ENCODE peak calls at places on chromosomes 4 and X, in five cellular contexts. J is K562, Z is GM12878, C is HepG2, H is upper lobe of left lung. G is an unnamed sample.

GRCh38 chr4:173057906-173058305 is 110.7 kb upstream of the GALNT7 start:
- ATAC-seq in H (peak; percentile 28), J (no peak), Z (no peak), C (no peak), G (no peak)

GRCh38 chr4:101282076-101282844 is 65.1 kb downstream of the PPP3CA start:
- ATAC-seq in H (no peak), J (no peak), Z (peak; percentile 42), C (no peak), G (no peak)

GRCh38 chr4:147815741-147816140 is 83.9 kb downstream of the ARHGAP10 start:
- ATAC-seq in C (no peak), Z (no peak), J (no peak), H (no peak), G (no peak)

GRCh38 chrX:150256297-150256650 is 106.8 kb upstream of the MAMLD1 start:
- ATAC-seq in H (no peak), C (no peak), J (no peak), Z (peak; percentile 33), G (no peak)

GRCh38 chrX:153688900-153689590 is 1.3 kb downstream of the SLC6A8 start:
- ATAC-seq in C (peak; percentile 8), Z (no peak), J (no peak), H (no peak), G (peak; percentile 59)

GRCh38 chr4:94530073-94530472 is 78.3 kb downstream of the PDLIM5 start:
- ATAC-seq in C (no peak), J (no peak), Z (no peak), H (no peak), G (no peak)

GRCh38 chr4:137703225-137703624 is 170.9 kb upstream of the PCDH18 start:
- ATAC-seq in J (no peak), C (no peak), H (no peak), Z (no peak), G (no peak)

GRCh38 chrX:8037593-8038348 is 110.6 kb upstream of the PNPLA4 start:
- ATAC-seq in C (no peak), Z (peak; percentile 64), J (no peak), H (peak; percentile 24), G (no peak)

GRCh38 chr4:150973626-150974250 is 41.3 kb downstream of the LRBA start:
- ATAC-seq in J (no peak), H (no peak), Z (peak; percentile 4), C (peak; percentile 58), G (no peak)

GRCh38 chr4:37648084-37648817 is 37.9 kb downstream of the RELL1 start:
- ATAC-seq in Z (no peak), H (peak; percentile 87), C (peak; percentile 95), J (peak; percentile 64), G (peak; percentile 80)

GRCh38 chr4:81360722-81361121 is 111.0 kb downstream of the RASGEF1B start:
- ATAC-seq in Z (no peak), J (no peak), C (no peak), H (no peak), G (no peak)

GRCh38 chr4:14234330-14234729 is 606.8 kb upstream of the BOD1L1 start:
- ATAC-seq in C (no peak), Z (no peak), H (no peak), J (no peak), G (no peak)

GRCh38 chr4:177023951-177024350 is 231.2 kb upstream of the VEGFC start:
- ATAC-seq in C (no peak), J (no peak), H (no peak), Z (no peak), G (no peak)

GRCh38 chrX:65671966-65672365 is 4.5 kb downstream of the MSN start:
- ATAC-seq in Z (no peak), H (no peak), C (no peak), J (no peak), G (no peak)

GRCh38 chr4:54842226-54843055 is 184.7 kb downstream of the KIT start:
- ATAC-seq in C (no peak), J (no peak), Z (no peak), H (no peak), G (no peak)

GRCh38 chrX:118603981-118604380 is 108.4 kb downstream of the DOCK11 start:
- ATAC-seq in C (peak; percentile 64), Z (peak; percentile 86), J (peak; percentile 90), H (peak; percentile 84), G (peak; percentile 77)

GRCh38 chrX:155148724-155149537 is 67.3 kb upstream of the VBP1 start:
- ATAC-seq in C (peak; percentile 47), Z (peak; percentile 72), H (no peak), J (peak; percentile 63), G (no peak)

GRCh38 chr4:70818173-70818856 is 21.4 kb downstream of the GRSF1 start:
- ATAC-seq in H (no peak), Z (peak; percentile 57), C (no peak), J (peak; percentile 21), G (no peak)

GRCh38 chr4:82447886-82448285 is 17.5 kb downstream of the ENOPH1 start:
- ATAC-seq in Z (no peak), C (no peak), J (no peak), H (no peak), G (no peak)

GRCh38 chr4:121714548-121714947 is 17.8 kb upstream of the ANXA5 start:
- ATAC-seq in H (no peak), C (no peak), J (no peak), Z (no peak), G (no peak)

GRCh38 chrX:31371956-31372355 is 300.1 kb upstream of the FTHL17 start:
- ATAC-seq in J (peak; percentile 46), C (no peak), H (no peak), Z (no peak), G (no peak)

GRCh38 chr4:86398187-86398586 is 38.3 kb upstream of the MAPK10 start:
- ATAC-seq in J (no peak), H (no peak), C (no peak), Z (peak; percentile 93), G (no peak)

DNA sequence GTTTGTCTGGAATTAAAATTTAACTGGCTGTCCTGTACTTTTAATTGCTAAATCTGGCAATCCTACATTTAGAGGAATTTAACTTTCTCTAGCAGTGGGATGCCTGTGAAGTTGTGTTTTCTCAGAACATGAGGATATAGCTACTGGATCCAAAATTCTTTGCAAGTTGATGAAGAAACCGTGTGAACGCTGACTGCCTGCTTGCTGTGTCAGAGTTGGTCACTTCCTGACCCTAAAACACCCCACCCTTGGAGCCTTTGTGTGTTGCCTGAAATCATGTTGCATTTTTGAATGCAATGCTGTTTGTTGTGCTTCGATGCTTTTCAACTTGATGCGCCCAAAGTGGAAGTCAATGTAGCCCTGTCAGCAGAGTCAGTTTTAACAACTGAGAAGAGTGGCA is 211.2 kb downstream of the ANK2 start:
- ATAC-seq in J (no peak), Z (no peak), C (no peak), H (no peak), G (no peak)
- H3K36me3 ChIP-seq in J (no peaks in the 10 kb centered on the region), Z (no peaks in the 10 kb centered on the region), C (no peaks in the 10 kb centered on the region), H (no peaks in the 10 kb centered on the region), G (no peaks in the 10 kb centered on the region)

GRCh38 chr4:144283496-144283895 is 143.0 kb upstream of the GYPA start:
- ATAC-seq in Z (no peak), C (no peak), J (no peak), H (no peak), G (no peak)

GRCh38 chr4:144294211-144294610 is 153.7 kb upstream of the GYPA start:
- ATAC-seq in H (no peak), Z (no peak), C (no peak), J (no peak), G (no peak)

GRCh38 chr4:144291164-144291563 is 150.6 kb upstream of the GYPA start:
- ATAC-seq in J (no peak), C (no peak), H (no peak), Z (no peak), G (no peak)

GRCh38 chr4:144289687-144290433 is 149.3 kb upstream of the GYPA start:
- ATAC-seq in H (no peak), C (no peak), Z (no peak), J (no peak), G (no peak)

GRCh38 chr4:144288011-144288903 is 147.7 kb upstream of the GYPA start:
- ATAC-seq in Z (peak; percentile 54), H (no peak), C (no peak), J (no peak), G (no peak)
- TF ChIP-seq EP300 in Z (no peak), H (no peak), C (no peak), J (no peak), G (no peak)

GRCh38 chr4:2257361-2258001 is 4.4 kb downstream of the MXD4 start:
- ATAC-seq in H (no peak), Z (no peak), J (no peak), C (no peak), G (no peak)

GRCh38 chr4:2256781-2257191 is 5.1 kb downstream of the MXD4 start:
- ATAC-seq in H (no peak), C (no peak), J (no peak), Z (peak; percentile 72), G (peak; percentile 46)

GRCh38 chr4:2255501-2256155 is 6.3 kb downstream of the MXD4 start:
- ATAC-seq in Z (no peak), H (no peak), C (no peak), J (no peak), G (peak; percentile 15)

GRCh38 chr4:2254665-2255500 is 7.0 kb downstream of the MXD4 start:
- ATAC-seq in J (no peak), C (no peak), H (no peak), Z (no peak), G (no peak)

GRCh38 chr4:2256156-2256731 is 5.7 kb downstream of the MXD4 start:
- ATAC-seq in H (no peak), J (no peak), Z (no peak), C (no peak), G (peak; percentile 39)
- H3K36me3 ChIP-seq in H (peaks cover 60% of the 10 kb centered on the region), J (no peaks in the 10 kb centered on the region), Z (no peaks in the 10 kb centered on the region), C (peaks cover 9% of the 10 kb centered on the region), G (no peaks in the 10 kb centered on the region)

DNA sequence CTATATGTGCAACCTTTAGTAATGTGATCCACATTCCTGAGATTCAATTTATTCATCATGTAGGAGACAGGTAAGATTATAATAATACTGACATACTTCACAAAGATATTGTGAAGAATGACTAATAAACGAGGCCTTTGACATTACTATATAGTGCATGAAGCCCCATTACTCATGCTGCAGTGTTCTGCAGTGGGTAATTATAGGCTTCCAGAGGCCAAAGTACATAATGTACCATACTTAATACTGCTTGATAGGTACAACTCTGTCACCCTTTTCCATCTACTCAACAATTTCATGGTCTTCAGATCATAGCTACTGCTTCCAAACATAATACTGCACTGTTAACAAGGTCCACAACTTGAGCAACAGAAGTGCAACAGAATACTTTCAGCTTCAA is 68.9 kb downstream of the COL25A1 start:
- ATAC-seq in H (no peak), C (no peak), Z (no peak), J (no peak), G (no peak)
- TF ChIP-seq EP300 in H (no peak), C (no peak), Z (no peak), J (no peak), G (no peak)

DNA sequence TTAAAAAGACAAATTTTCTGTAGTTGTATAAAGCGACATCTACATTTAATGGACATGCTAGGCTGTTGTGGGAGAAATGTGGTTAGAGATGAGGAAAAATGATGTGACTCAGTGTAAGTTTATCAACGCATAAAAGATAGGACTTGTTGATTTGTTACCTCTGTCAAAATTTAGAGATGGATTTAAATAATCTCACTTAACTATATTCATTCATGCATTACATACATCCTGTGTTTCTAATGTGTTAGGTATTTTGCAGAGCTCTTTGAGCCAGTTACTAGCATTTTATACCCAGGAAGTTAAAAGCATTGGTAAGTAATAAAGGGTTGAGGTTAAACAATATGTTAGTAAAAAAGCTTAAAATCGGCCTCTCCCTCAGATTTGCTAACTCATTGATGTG is 34.3 kb downstream of the METAP1 start:
- ATAC-seq in Z (no peak), H (no peak), C (no peak), J (no peak), G (no peak)
- H3K36me3 ChIP-seq in Z (no peaks in the 10 kb centered on the region), H (peaks cover 6% of the 10 kb centered on the region), C (peaks cover 2% of the 10 kb centered on the region), J (peaks cover 40% of the 10 kb centered on the region), G (peaks cover 7% of the 10 kb centered on the region)